ENCODE peak calls at places on chromosomes 6 and 20, in four cellular contexts. One of them, this sample, is unnamed.

GRCh38 chr20:1569417-1569861 is 11.9 kb upstream of the SIRPD start:
- DNase-seq in colonic mucosa: no peak
- DNase-seq in fibroblast of lung: peak; percentile 23
- DNase-seq in aorta: no peak
- DNase-seq in this sample: no peak

GRCh38 chr6:105793132-105793531 is 293.0 kb upstream of the PRDM1 start:
- DNase-seq in fibroblast of lung: no peak
- DNase-seq in colonic mucosa: peak; percentile 24
- DNase-seq in aorta: no peak
- DNase-seq in this sample: no peak

GRCh38 chr6:150876598-150876997 is 11.1 kb downstream of the MTHFD1L start:
- DNase-seq in fibroblast of lung: peak; percentile 68
- DNase-seq in aorta: peak; percentile 79
- DNase-seq in colonic mucosa: peak; percentile 27
- DNase-seq in this sample: no peak

GRCh38 chr6:15268130-15268908 is 22.4 kb downstream of the JARID2 start:
- DNase-seq in fibroblast of lung: no peak
- DNase-seq in aorta: no peak
- DNase-seq in colonic mucosa: no peak
- DNase-seq in this sample: no peak

GRCh38 chr6:74606488-74607135 is 599.2 kb downstream of the COL12A1 start:
- DNase-seq in colonic mucosa: no peak
- DNase-seq in fibroblast of lung: peak; percentile 97
- DNase-seq in aorta: no peak
- DNase-seq in this sample: no peak

GRCh38 chr20:10555865-10556308 is 117.9 kb downstream of the JAG1 start:
- DNase-seq in colonic mucosa: no peak
- DNase-seq in fibroblast of lung: peak; percentile 75
- DNase-seq in aorta: no peak
- DNase-seq in this sample: no peak

GRCh38 chr20:62224113-62224855 is 4.2 kb upstream of the HRH3 start:
- DNase-seq in aorta: no peak
- DNase-seq in fibroblast of lung: no peak
- DNase-seq in colonic mucosa: no peak
- DNase-seq in this sample: no peak

GRCh38 chr20:32697608-32698007 is 23.9 kb upstream of the C20orf203 start:
- DNase-seq in fibroblast of lung: no peak
- DNase-seq in aorta: no peak
- DNase-seq in colonic mucosa: no peak
- DNase-seq in this sample: no peak

GRCh38 chr6:73675466-73676098 is 20.4 kb upstream of the CD109 start:
- DNase-seq in aorta: peak; percentile 84
- DNase-seq in fibroblast of lung: peak; percentile 46
- DNase-seq in colonic mucosa: peak; percentile 88
- DNase-seq in this sample: no peak

GRCh38 chr6:126170875-126171489 is 168.9 kb upstream of the CENPW start:
- DNase-seq in aorta: no peak
- DNase-seq in fibroblast of lung: no peak
- DNase-seq in colonic mucosa: peak; percentile 43
- DNase-seq in this sample: no peak

GRCh38 chr6:11609324-11610071 is 71.9 kb downstream of the TMEM170B start:
- DNase-seq in colonic mucosa: no peak
- DNase-seq in fibroblast of lung: peak; percentile 98
- DNase-seq in aorta: peak; percentile 89
- DNase-seq in this sample: no peak

GRCh38 chr6:45424628-45424955 is 46.9 kb upstream of the SUPT3H start:
- DNase-seq in aorta: no peak
- DNase-seq in fibroblast of lung: no peak
- DNase-seq in colonic mucosa: no peak
- DNase-seq in this sample: no peak

GRCh38 chr20:56371977-56372376 is 13.2 kb downstream of the FAM210B start:
- DNase-seq in colonic mucosa: no peak
- DNase-seq in fibroblast of lung: no peak
- DNase-seq in aorta: no peak
- DNase-seq in this sample: no peak

GRCh38 chr6:166271376-166271765 is 36.8 kb downstream of the PRR18 start:
- DNase-seq in aorta: no peak
- DNase-seq in colonic mucosa: no peak
- DNase-seq in fibroblast of lung: no peak
- DNase-seq in this sample: no peak

GRCh38 chr20:5919634-5920544 is 30.4 kb downstream of the TRMT6 start:
- DNase-seq in aorta: no peak
- DNase-seq in colonic mucosa: no peak
- DNase-seq in fibroblast of lung: peak; percentile 10
- DNase-seq in this sample: no peak
- H3K36me3 ChIP-seq in aorta: no peaks in the 10 kb centered on the region
- H3K36me3 ChIP-seq in colonic mucosa: no peaks in the 10 kb centered on the region
- H3K36me3 ChIP-seq in fibroblast of lung: no peaks in the 10 kb centered on the region
- H3K36me3 ChIP-seq in this sample: no peaks in the 10 kb centered on the region

GRCh38 chr6:111685058-111685457 is 79.4 kb upstream of the TRAF3IP2 start:
- DNase-seq in colonic mucosa: no peak
- DNase-seq in fibroblast of lung: no peak
- DNase-seq in aorta: no peak
- DNase-seq in this sample: no peak

GRCh38 chr6:111685506-111685905 is 79.8 kb upstream of the TRAF3IP2 start:
- DNase-seq in colonic mucosa: no peak
- DNase-seq in aorta: no peak
- DNase-seq in fibroblast of lung: no peak
- DNase-seq in this sample: no peak

GRCh38 chr6:111683126-111683525 is 77.4 kb upstream of the TRAF3IP2 start:
- DNase-seq in colonic mucosa: no peak
- DNase-seq in fibroblast of lung: no peak
- DNase-seq in aorta: no peak
- DNase-seq in this sample: no peak

GRCh38 chr6:111681856-111682255 is 76.2 kb upstream of the TRAF3IP2 start:
- DNase-seq in aorta: no peak
- DNase-seq in fibroblast of lung: no peak
- DNase-seq in colonic mucosa: no peak
- DNase-seq in this sample: no peak

GRCh38 chr6:111683749-111684267 is 78.1 kb upstream of the TRAF3IP2 start:
- DNase-seq in colonic mucosa: no peak
- DNase-seq in fibroblast of lung: peak; percentile 93
- DNase-seq in aorta: no peak
- DNase-seq in this sample: no peak
- H3K36me3 ChIP-seq in colonic mucosa: no peaks in the 10 kb centered on the region
- H3K36me3 ChIP-seq in fibroblast of lung: no peaks in the 10 kb centered on the region
- H3K36me3 ChIP-seq in aorta: no peaks in the 10 kb centered on the region
- H3K36me3 ChIP-seq in this sample: no peaks in the 10 kb centered on the region

GRCh38 chr6:42659806-42660205 is 62.6 kb downstream of the PRPH2 start:
- DNase-seq in fibroblast of lung: no peak
- DNase-seq in colonic mucosa: no peak
- DNase-seq in aorta: no peak
- DNase-seq in this sample: no peak

GRCh38 chr6:42661540-42662153 is 60.8 kb downstream of the PRPH2 start:
- DNase-seq in colonic mucosa: peak; percentile 85
- DNase-seq in fibroblast of lung: peak; percentile 52
- DNase-seq in aorta: peak; percentile 90
- DNase-seq in this sample: no peak

DNA sequence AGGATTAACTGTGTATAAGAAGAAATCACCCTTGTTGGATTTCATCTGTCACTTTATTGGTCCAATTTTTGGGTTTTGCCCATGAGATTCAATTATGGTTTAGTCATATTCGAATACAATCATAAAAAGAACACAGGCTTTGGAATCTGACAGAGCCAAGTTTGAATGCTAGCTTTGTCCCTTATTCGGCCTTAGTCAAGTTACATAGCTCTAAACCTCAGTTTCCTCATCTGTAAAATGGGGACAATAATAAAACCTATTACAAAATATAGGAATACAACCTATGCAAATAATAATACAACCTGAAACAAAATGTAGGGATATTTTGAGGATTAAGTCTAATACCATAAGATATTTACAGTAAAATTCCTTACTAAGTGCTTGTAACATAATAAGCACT is 57.7 kb downstream of the PRPH2 start:
- DNase-seq in aorta: no peak
- DNase-seq in fibroblast of lung: no peak
- DNase-seq in colonic mucosa: no peak
- DNase-seq in this sample: no peak
- H3K36me3 ChIP-seq in aorta: peaks cover 13% of the 10 kb centered on the region
- H3K36me3 ChIP-seq in fibroblast of lung: peaks cover 4% of the 10 kb centered on the region
- H3K36me3 ChIP-seq in colonic mucosa: peaks cover 20% of the 10 kb centered on the region
- H3K36me3 ChIP-seq in this sample: peaks cover 85% of the 10 kb centered on the region

DNA sequence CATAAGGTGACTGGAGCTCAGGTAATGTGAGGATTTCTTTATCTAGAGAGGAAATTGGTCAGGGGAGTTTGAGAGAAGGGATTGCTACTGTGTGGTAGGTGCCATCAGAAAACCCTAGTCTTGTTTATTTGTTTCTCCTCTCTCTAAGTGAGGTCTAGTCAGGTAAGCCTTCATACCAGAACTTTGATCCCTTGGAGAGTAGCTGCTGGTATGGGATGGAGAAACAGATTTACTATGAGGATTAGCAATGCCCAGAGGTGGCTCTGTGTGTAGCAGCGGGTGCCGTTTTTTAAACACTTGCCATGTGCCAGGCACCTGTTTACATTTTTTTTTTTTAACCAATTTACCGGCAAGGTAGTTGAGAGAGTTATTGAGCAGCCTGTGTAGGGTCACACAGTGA is 19.5 kb downstream of the CMTR1 start:
- DNase-seq in colonic mucosa: no peak
- DNase-seq in aorta: no peak
- DNase-seq in fibroblast of lung: no peak
- DNase-seq in this sample: no peak
- H3K36me3 ChIP-seq in colonic mucosa: no peaks in the 10 kb centered on the region
- H3K36me3 ChIP-seq in aorta: peaks cover 14% of the 10 kb centered on the region
- H3K36me3 ChIP-seq in fibroblast of lung: peaks cover 16% of the 10 kb centered on the region
- H3K36me3 ChIP-seq in this sample: peaks cover 57% of the 10 kb centered on the region

GRCh38 chr6:56497270-56497669 is 145.4 kb downstream of the DST start:
- DNase-seq in fibroblast of lung: no peak
- DNase-seq in colonic mucosa: no peak
- DNase-seq in aorta: no peak
- DNase-seq in this sample: no peak
- H3K36me3 ChIP-seq in fibroblast of lung: peaks cover 7% of the 10 kb centered on the region
- H3K36me3 ChIP-seq in colonic mucosa: no peaks in the 10 kb centered on the region
- H3K36me3 ChIP-seq in aorta: peaks cover 2% of the 10 kb centered on the region
- H3K36me3 ChIP-seq in this sample: peaks cover 86% of the 10 kb centered on the region

This sample was measured in RWPE2.